ENCODE peak calls at places on chromosomes 3 and 15, in ten cellular contexts. One of them, this sample, is unnamed.

GRCh38 chr15:29668120-29668602 is 154.1 kb downstream of the TJP1 start:
- DNase-seq in hippocampal formation: peak
- DNase-seq in PC-9: peak
- DNase-seq in IMR-90: peak
- DNase-seq in hepatic stellate cell: peak
- DNase-seq in SW480: peak
- DNase-seq in omental fat pad: no peak
- DNase-seq in GM03348: peak
- DNase-seq in activated gamma-delta T cell treated with Interleukin-2 at 50 U/mL for 16 hours: no peak
- DNase-seq in RPMI8226: peak
- DNase-seq in this sample: peak

GRCh38 chr15:70200511-70200991 is 102.8 kb upstream of the TLE3 start:
- DNase-seq in hippocampal formation: peak
- DNase-seq in PC-9: no peak
- DNase-seq in IMR-90: no peak
- DNase-seq in hepatic stellate cell: no peak
- DNase-seq in SW480: no peak
- DNase-seq in omental fat pad: no peak
- DNase-seq in GM03348: peak
- DNase-seq in activated gamma-delta T cell treated with Interleukin-2 at 50 U/mL for 16 hours: no peak
- DNase-seq in RPMI8226: no peak
- DNase-seq in this sample: no peak

GRCh38 chr15:65818927-65819562 is 27.0 kb upstream of the DENND4A start:
- DNase-seq in hippocampal formation: no peak
- DNase-seq in PC-9: no peak
- DNase-seq in IMR-90: peak
- DNase-seq in hepatic stellate cell: no peak
- DNase-seq in SW480: no peak
- DNase-seq in omental fat pad: no peak
- DNase-seq in GM03348: no peak
- DNase-seq in activated gamma-delta T cell treated with Interleukin-2 at 50 U/mL for 16 hours: no peak
- DNase-seq in RPMI8226: no peak
- DNase-seq in this sample: no peak

GRCh38 chr3:60010778-60011177 is 961.0 kb upstream of the CFAP20DC start:
- DNase-seq in hippocampal formation: no peak
- DNase-seq in PC-9: no peak
- DNase-seq in IMR-90: no peak
- DNase-seq in hepatic stellate cell: no peak
- DNase-seq in SW480: no peak
- DNase-seq in omental fat pad: no peak
- DNase-seq in GM03348: no peak
- DNase-seq in activated gamma-delta T cell treated with Interleukin-2 at 50 U/mL for 16 hours: peak
- DNase-seq in RPMI8226: no peak
- DNase-seq in this sample: no peak

GRCh38 chr15:60362318-60363023 is 35.3 kb downstream of the ANXA2 start:
- DNase-seq in hippocampal formation: no peak
- DNase-seq in PC-9: peak
- DNase-seq in IMR-90: peak
- DNase-seq in hepatic stellate cell: peak
- DNase-seq in SW480: no peak
- DNase-seq in omental fat pad: no peak
- DNase-seq in GM03348: peak
- DNase-seq in activated gamma-delta T cell treated with Interleukin-2 at 50 U/mL for 16 hours: no peak
- DNase-seq in RPMI8226: no peak
- DNase-seq in this sample: peak

GRCh38 chr15:67178569-67179210 is 75.8 kb downstream of the AAGAB start:
- DNase-seq in hippocampal formation: no peak
- DNase-seq in PC-9: peak
- DNase-seq in IMR-90: peak
- DNase-seq in hepatic stellate cell: peak
- DNase-seq in SW480: peak
- DNase-seq in omental fat pad: no peak
- DNase-seq in GM03348: peak
- DNase-seq in activated gamma-delta T cell treated with Interleukin-2 at 50 U/mL for 16 hours: no peak
- DNase-seq in RPMI8226: no peak
- DNase-seq in this sample: peak

GRCh38 chr15:42726114-42726513 is 10.8 kb downstream of the CDAN1 start:
- DNase-seq in hippocampal formation: no peak
- DNase-seq in PC-9: no peak
- DNase-seq in IMR-90: no peak
- DNase-seq in hepatic stellate cell: no peak
- DNase-seq in SW480: no peak
- DNase-seq in omental fat pad: no peak
- DNase-seq in GM03348: no peak
- DNase-seq in activated gamma-delta T cell treated with Interleukin-2 at 50 U/mL for 16 hours: no peak
- DNase-seq in RPMI8226: no peak
- DNase-seq in this sample: no peak

GRCh38 chr3:38126121-38126892 is 10.6 kb downstream of the ACAA1 start:
- DNase-seq in hippocampal formation: no peak
- DNase-seq in PC-9: no peak
- DNase-seq in IMR-90: no peak
- DNase-seq in hepatic stellate cell: no peak
- DNase-seq in SW480: no peak
- DNase-seq in omental fat pad: peak
- DNase-seq in GM03348: no peak
- DNase-seq in activated gamma-delta T cell treated with Interleukin-2 at 50 U/mL for 16 hours: no peak
- DNase-seq in RPMI8226: no peak
- DNase-seq in this sample: no peak

GRCh38 chr3:126913524-126913923 is 69.4 kb upstream of the PLXNA1 start:
- DNase-seq in hippocampal formation: no peak
- DNase-seq in PC-9: peak
- DNase-seq in IMR-90: no peak
- DNase-seq in hepatic stellate cell: no peak
- DNase-seq in SW480: peak
- DNase-seq in omental fat pad: no peak
- DNase-seq in GM03348: no peak
- DNase-seq in activated gamma-delta T cell treated with Interleukin-2 at 50 U/mL for 16 hours: no peak
- DNase-seq in RPMI8226: peak
- DNase-seq in this sample: no peak

GRCh38 chr3:129226374-129226773 is 23.0 kb upstream of the COPG1 start:
- DNase-seq in hippocampal formation: peak
- DNase-seq in PC-9: peak
- DNase-seq in IMR-90: peak
- DNase-seq in hepatic stellate cell: no peak
- DNase-seq in SW480: peak
- DNase-seq in omental fat pad: peak
- DNase-seq in GM03348: peak
- DNase-seq in activated gamma-delta T cell treated with Interleukin-2 at 50 U/mL for 16 hours: no peak
- DNase-seq in RPMI8226: no peak
- DNase-seq in this sample: peak

GRCh38 chr3:120440001-120440703 is 10.6 kb downstream of the FSTL1 start:
- DNase-seq in hippocampal formation: no peak
- DNase-seq in PC-9: no peak
- DNase-seq in IMR-90: peak
- DNase-seq in hepatic stellate cell: no peak
- DNase-seq in SW480: no peak
- DNase-seq in omental fat pad: no peak
- DNase-seq in GM03348: no peak
- DNase-seq in activated gamma-delta T cell treated with Interleukin-2 at 50 U/mL for 16 hours: no peak
- DNase-seq in RPMI8226: no peak
- DNase-seq in this sample: no peak

GRCh38 chr3:189690237-189690636 is 59.0 kb downstream of the TP63 start:
- DNase-seq in hippocampal formation: no peak
- DNase-seq in PC-9: peak
- DNase-seq in IMR-90: no peak
- DNase-seq in hepatic stellate cell: no peak
- DNase-seq in SW480: no peak
- DNase-seq in omental fat pad: no peak
- DNase-seq in GM03348: no peak
- DNase-seq in activated gamma-delta T cell treated with Interleukin-2 at 50 U/mL for 16 hours: no peak
- DNase-seq in RPMI8226: no peak
- DNase-seq in this sample: no peak

GRCh38 chr15:66873856-66874255 is 171.8 kb downstream of the SMAD6 start:
- DNase-seq in hippocampal formation: no peak
- DNase-seq in PC-9: no peak
- DNase-seq in IMR-90: no peak
- DNase-seq in hepatic stellate cell: no peak
- DNase-seq in SW480: no peak
- DNase-seq in omental fat pad: no peak
- DNase-seq in GM03348: no peak
- DNase-seq in activated gamma-delta T cell treated with Interleukin-2 at 50 U/mL for 16 hours: no peak
- DNase-seq in RPMI8226: no peak
- DNase-seq in this sample: no peak

GRCh38 chr15:63369296-63369695 is 12.3 kb downstream of the CA12 start:
- DNase-seq in hippocampal formation: no peak
- DNase-seq in PC-9: no peak
- DNase-seq in IMR-90: no peak
- DNase-seq in hepatic stellate cell: no peak
- DNase-seq in SW480: no peak
- DNase-seq in omental fat pad: no peak
- DNase-seq in GM03348: no peak
- DNase-seq in activated gamma-delta T cell treated with Interleukin-2 at 50 U/mL for 16 hours: no peak
- DNase-seq in RPMI8226: no peak
- DNase-seq in this sample: no peak

GRCh38 chr3:46887980-46888494 is 10.5 kb downstream of the PTH1R start:
- DNase-seq in hippocampal formation: no peak
- DNase-seq in PC-9: no peak
- DNase-seq in IMR-90: no peak
- DNase-seq in hepatic stellate cell: no peak
- DNase-seq in SW480: no peak
- DNase-seq in omental fat pad: no peak
- DNase-seq in GM03348: no peak
- DNase-seq in activated gamma-delta T cell treated with Interleukin-2 at 50 U/mL for 16 hours: no peak
- DNase-seq in RPMI8226: no peak
- DNase-seq in this sample: no peak

GRCh38 chr3:42097166-42097946 is 6.2 kb downstream of the TRAK1 start:
- DNase-seq in hippocampal formation: no peak
- DNase-seq in PC-9: no peak
- DNase-seq in IMR-90: peak
- DNase-seq in hepatic stellate cell: peak
- DNase-seq in SW480: peak
- DNase-seq in omental fat pad: no peak
- DNase-seq in GM03348: peak
- DNase-seq in activated gamma-delta T cell treated with Interleukin-2 at 50 U/mL for 16 hours: no peak
- DNase-seq in RPMI8226: no peak
- DNase-seq in this sample: peak

GRCh38 chr3:34212671-34213070 is 414.2 kb downstream of the PDCD6IP start:
- DNase-seq in hippocampal formation: no peak
- DNase-seq in PC-9: no peak
- DNase-seq in IMR-90: peak
- DNase-seq in hepatic stellate cell: no peak
- DNase-seq in SW480: no peak
- DNase-seq in omental fat pad: no peak
- DNase-seq in GM03348: peak
- DNase-seq in activated gamma-delta T cell treated with Interleukin-2 at 50 U/mL for 16 hours: no peak
- DNase-seq in RPMI8226: no peak
- DNase-seq in this sample: peak

GRCh38 chr3:72595927-72596610 is 252.2 kb downstream of the SHQ1 start:
- DNase-seq in hippocampal formation: no peak
- DNase-seq in PC-9: no peak
- DNase-seq in IMR-90: no peak
- DNase-seq in hepatic stellate cell: no peak
- DNase-seq in SW480: no peak
- DNase-seq in omental fat pad: no peak
- DNase-seq in GM03348: no peak
- DNase-seq in activated gamma-delta T cell treated with Interleukin-2 at 50 U/mL for 16 hours: no peak
- DNase-seq in RPMI8226: no peak
- DNase-seq in this sample: no peak

This sample was measured in fibroblast of mammary gland.